ENCODE peak calls at places on chromosome 10, in five cellular contexts. K is foreskin fibroblast, S is body of pancreas, L is epithelial cell of esophagus, B is uterus. F is an unnamed sample.

GRCh38 chr10:119347181-119347974 is 140.0 kb downstream of the GRK5 start:
- DNase-seq in K (no peak), S (no peak), L (no peak), B (no peak), F (no peak)

GRCh38 chr10:132948351-132948750 is 6.0 kb upstream of the CFAP46 start:
- DNase-seq in K (no peak), S (no peak), L (no peak), B (no peak), F (no peak)

GRCh38 chr10:3465406-3465891 is 292.9 kb upstream of the PITRM1 start:
- DNase-seq in K (no peak), S (no peak), L (peak; percentile 78), B (no peak), F (peak; percentile 48)

GRCh38 chr10:70054902-70055301 is 2.3 kb downstream of the MACROH2A2 start:
- DNase-seq in K (no peak), S (no peak), L (no peak), B (no peak), F (no peak)

GRCh38 chr10:105195831-105196230 is 554.7 kb downstream of the SORCS3 start:
- DNase-seq in K (no peak), S (no peak), L (peak; percentile 89), B (no peak), F (no peak)

GRCh38 chr10:13559124-13559700 is 27.6 kb upstream of the PRPF18 start:
- DNase-seq in K (no peak), S (no peak), L (no peak), B (no peak), F (no peak)

GRCh38 chr10:74071151-74071550 is 73.2 kb downstream of the VCL start:
- DNase-seq in K (peak; percentile 86), S (no peak), L (no peak), B (no peak), F (no peak)

GRCh38 chr10:113402602-113403001 is 150.3 kb upstream of the HABP2 start:
- DNase-seq in K (no peak), S (no peak), L (no peak), B (no peak), F (no peak)

GRCh38 chr10:128475686-128476410 is 349.6 kb upstream of the MKI67 start:
- DNase-seq in K (no peak), S (no peak), L (no peak), B (no peak), F (peak; percentile 22)

GRCh38 chr10:45602082-45602730 is 70.4 kb downstream of the ZFAND4 start:
- DNase-seq in K (peak; percentile 73), S (no peak), L (peak; percentile 9), B (no peak), F (no peak)

GRCh38 chr10:88194041-88194887 is 330.8 kb downstream of the PTEN start:
- DNase-seq in K (peak; percentile 42), S (no peak), L (peak; percentile 73), B (peak; percentile 34), F (no peak)

GRCh38 chr10:5951167-5951711 is 26.1 kb downstream of the IL15RA start:
- DNase-seq in K (no peak), S (peak; percentile 79), L (peak; percentile 80), B (peak; percentile 63), F (no peak)

GRCh38 chr10:65194131-65194530 is 1672.9 kb downstream of the REEP3 start:
- DNase-seq in K (no peak), S (no peak), L (peak; percentile 43), B (no peak), F (no peak)

GRCh38 chr10:123842692-123843385 is 48.8 kb downstream of the CPXM2 start:
- DNase-seq in K (no peak), S (no peak), L (no peak), B (no peak), F (no peak)

GRCh38 chr10:93701903-93702277 is 502 bp downstream of the FRA10AC1 start:
- DNase-seq in K (peak; percentile 12), S (no peak), L (peak; percentile 57), B (no peak), F (no peak)

GRCh38 chr10:6053816-6054581 is 8.2 kb downstream of the IL2RA start:
- DNase-seq in K (no peak), S (peak; percentile 75), L (no peak), B (no peak), F (peak; percentile 91)

GRCh38 chr10:92094960-92095359 is 171.4 kb downstream of the BTAF1 start:
- DNase-seq in K (no peak), S (no peak), L (no peak), B (no peak), F (no peak)

GRCh38 chr10:78621183-78621789 is 447.5 kb upstream of the ZMIZ1 start:
- DNase-seq in K (no peak), S (peak; percentile 25), L (no peak), B (no peak), F (no peak)

GRCh38 chr10:52750629-52751028 is 22.0 kb downstream of the MBL2 start:
- DNase-seq in K (no peak), S (no peak), L (no peak), B (no peak), F (no peak)

GRCh38 chr10:97683556-97684357 is 3.3 kb downstream of the AVPI1 start:
- DNase-seq in K (peak; percentile 70), S (peak; percentile 54), L (peak; percentile 61), B (no peak), F (peak; percentile 52)

GRCh38 chr10:43981232-43981631 is 332.6 kb upstream of the ZNF32 start:
- DNase-seq in K (peak; percentile 10), S (no peak), L (no peak), B (no peak), F (no peak)

GRCh38 chr10:5413012-5413938 is 918 bp downstream of the NET1 start:
- DNase-seq in K (peak; percentile 24), S (peak; percentile 30), L (peak; percentile 68), B (no peak), F (no peak)

GRCh38 chr10:113007821-113008220 is 57.8 kb downstream of the TCF7L2 start:
- DNase-seq in K (no peak), S (no peak), L (no peak), B (no peak), F (no peak)

GRCh38 chr10:92142949-92143348 is 147.9 kb downstream of the CPEB3 start:
- DNase-seq in K (no peak), S (no peak), L (no peak), B (no peak), F (no peak)

DNA sequence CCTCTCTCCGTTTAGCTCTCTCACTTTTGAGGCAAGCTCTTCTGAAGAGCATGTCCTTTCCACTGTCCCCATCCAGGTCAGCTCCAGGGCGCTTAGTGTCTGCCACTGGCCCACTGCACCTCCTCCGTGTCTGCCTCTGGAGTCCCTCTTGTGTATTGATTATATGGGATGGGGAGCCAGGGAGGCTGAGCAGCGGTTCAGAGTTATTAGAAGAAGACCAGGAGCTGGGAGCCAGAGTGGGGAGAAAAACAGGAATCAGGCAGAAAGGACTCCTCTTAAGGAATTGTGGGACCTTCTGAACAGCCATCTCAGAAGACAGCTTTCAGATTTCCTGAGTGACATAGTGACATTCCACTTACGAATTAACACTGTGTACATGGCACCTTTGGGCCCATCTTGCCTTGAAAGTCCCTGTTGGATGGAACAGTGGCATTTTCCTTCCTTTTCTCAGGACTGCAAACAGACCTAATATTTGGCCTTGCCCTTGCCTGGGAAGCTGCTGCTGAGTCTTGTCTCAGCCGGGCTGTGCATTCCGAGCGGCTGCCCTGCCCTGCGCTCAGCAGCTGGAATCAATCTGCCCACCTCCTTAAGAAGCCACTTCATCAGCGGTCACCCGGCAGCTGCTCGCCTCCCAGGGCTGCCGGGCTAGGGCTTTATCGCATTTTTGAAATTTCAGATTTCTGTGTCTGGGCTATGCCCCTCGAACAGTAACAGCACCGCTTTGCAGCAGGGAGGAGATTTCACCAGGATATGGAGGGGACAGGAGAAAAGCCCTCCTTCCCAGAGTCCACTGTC is 81.1 kb upstream of the PRKG1 start:
- DNase-seq in K (peak; percentile 86), S (peak; percentile 25), L (no peak), B (peak; percentile 33), F (no peak)
- H3K4me3 ChIP-seq in K (peak overlapping the region; percentile 77), S (no peak overlapping the region), L (no peak overlapping the region), B (peak overlapping the region; percentile 84), F (no peak overlapping the region)

GRCh38 chr10:116868722-116869121 is 19.4 kb downstream of the ENO4 start:
- DNase-seq in K (no peak), S (no peak), L (no peak), B (no peak), F (no peak)
- TF ChIP-seq CTCF in K (no peak), S (no peak), L (no peak), B (no peak), F (no peak)

DNA sequence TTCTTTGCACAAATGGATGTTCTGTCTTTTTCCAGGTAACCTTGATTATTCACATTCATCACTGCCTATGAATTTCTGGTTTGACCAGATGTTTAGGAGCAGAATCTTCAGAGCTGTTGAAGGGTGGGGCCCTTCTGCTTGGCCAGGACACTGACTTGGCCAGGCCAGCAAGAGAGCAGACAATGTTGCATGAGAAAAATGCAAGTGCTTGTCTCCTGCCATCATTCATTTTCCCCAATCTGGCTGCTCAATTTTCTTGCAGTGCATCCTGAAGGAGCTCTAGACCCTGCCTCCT is 1.6 kb upstream of the BLNK start:
- DNase-seq in K (no peak), S (no peak), L (peak; percentile 77), B (no peak), F (no peak)
- H3K4me3 ChIP-seq in K (no peak overlapping the region), S (no peak overlapping the region), L (no peak overlapping the region), B (no peak overlapping the region), F (no peak overlapping the region)

GRCh38 chr10:28497313-28498126 is 35.4 kb upstream of the WAC start:
- DNase-seq in K (no peak), S (no peak), L (no peak), B (no peak), F (no peak)
- TF ChIP-seq CTCF in K (no peak), S (no peak), L (no peak), B (no peak), F (no peak)

GRCh38 chr10:60138842-60139241 is 232.5 kb upstream of the CCDC6 start:
- DNase-seq in K (no peak), S (no peak), L (no peak), B (no peak), F (no peak)
- H3K4me3 ChIP-seq in K (no peak overlapping the region), S (no peak overlapping the region), L (no peak overlapping the region), B (peak overlapping the region; percentile 34), F (no peak overlapping the region)

GRCh38 chr10:121753726-121754476 is 155.7 kb upstream of the FGFR2 start:
- DNase-seq in K (peak; percentile 64), S (no peak), L (peak; percentile 92), B (no peak), F (no peak)
- TF ChIP-seq CTCF in K (peak; percentile 26), S (no peak), L (peak; percentile 35), B (no peak), F (peak; percentile 30)

GRCh38 chr10:31773749-31774148 is 154.9 kb downstream of the ARHGAP12 start:
- DNase-seq in K (no peak), S (no peak), L (no peak), B (no peak), F (no peak)
- H3K4me3 ChIP-seq in K (no peak overlapping the region), S (no peak overlapping the region), L (no peak overlapping the region), B (no peak overlapping the region), F (no peak overlapping the region)

DNA sequence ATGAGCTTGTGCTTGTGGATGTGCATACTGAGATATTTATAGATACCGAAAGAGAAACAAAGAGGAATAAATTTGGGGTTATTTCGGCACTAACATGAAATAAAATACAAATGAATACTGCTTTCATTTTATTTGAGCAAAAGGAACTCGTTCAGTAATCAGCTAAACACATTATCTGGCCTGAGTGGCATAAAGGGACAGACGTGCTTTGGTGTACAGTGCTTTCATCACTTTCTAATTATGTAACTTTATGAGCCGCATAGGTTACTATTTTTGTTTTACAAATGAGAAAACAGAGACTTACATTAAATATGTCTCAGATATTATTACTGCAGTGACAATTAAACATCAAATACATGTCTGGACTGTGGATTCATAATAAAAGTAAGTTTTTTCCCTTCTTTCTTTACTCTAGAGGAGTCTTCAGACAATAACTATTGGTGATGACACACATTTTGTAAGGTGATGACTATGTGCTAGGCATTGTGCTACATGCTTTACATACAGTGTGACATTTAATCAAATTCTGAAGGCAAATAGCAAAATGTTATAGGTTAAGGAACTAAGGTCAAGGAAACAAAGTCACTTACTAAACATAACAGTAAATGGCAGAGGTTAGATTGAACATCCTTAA is 503.3 kb downstream of the SORCS1 start:
- DNase-seq in K (no peak), S (no peak), L (no peak), B (no peak), F (no peak)
- TF ChIP-seq CTCF in K (no peak), S (no peak), L (no peak), B (no peak), F (no peak)